ENCODE peak calls at places on chromosome 10, in seven cellular contexts. One of them, this sample, is unnamed.

GRCh38 chr10:29772403-29772802 is 137.6 kb upstream of the SVIL start:
- DNase-seq in HepG2: no peak
- DNase-seq in K562: no peak
- DNase-seq in esophagus muscularis mucosa: no peak
- DNase-seq in transverse colon: no peak
- DNase-seq in A549: no peak
- DNase-seq in stomach: no peak
- DNase-seq in this sample: no peak

GRCh38 chr10:101965075-101965765 is 90.8 kb downstream of the ARMH3 start:
- DNase-seq in HepG2: peak; percentile 10
- DNase-seq in K562: no peak
- DNase-seq in esophagus muscularis mucosa: no peak
- DNase-seq in transverse colon: no peak
- DNase-seq in A549: no peak
- DNase-seq in stomach: no peak
- DNase-seq in this sample: no peak

GRCh38 chr10:125259651-125260050 is 99.3 kb upstream of the CTBP2 start:
- DNase-seq in K562: no peak
- DNase-seq in stomach: no peak
- DNase-seq in HepG2: no peak
- DNase-seq in transverse colon: no peak
- DNase-seq in A549: no peak
- DNase-seq in esophagus muscularis mucosa: peak; percentile 87
- DNase-seq in this sample: no peak

GRCh38 chr10:50594012-50594411 is 29.7 kb downstream of the SGMS1 start:
- DNase-seq in stomach: no peak
- DNase-seq in esophagus muscularis mucosa: no peak
- DNase-seq in transverse colon: no peak
- DNase-seq in A549: peak; percentile 34
- DNase-seq in K562: no peak
- DNase-seq in HepG2: no peak
- DNase-seq in this sample: no peak

GRCh38 chr10:46552526-46553237 is 3.8 kb downstream of the GPRIN2 start:
- DNase-seq in transverse colon: peak; percentile 39
- DNase-seq in esophagus muscularis mucosa: no peak
- DNase-seq in K562: no peak
- DNase-seq in stomach: peak; percentile 24
- DNase-seq in A549: no peak
- DNase-seq in HepG2: no peak
- DNase-seq in this sample: no peak

GRCh38 chr10:120978589-120979252 is 127.6 kb downstream of the WDR11 start:
- DNase-seq in esophagus muscularis mucosa: no peak
- DNase-seq in K562: no peak
- DNase-seq in HepG2: no peak
- DNase-seq in stomach: no peak
- DNase-seq in transverse colon: no peak
- DNase-seq in A549: no peak
- DNase-seq in this sample: no peak

GRCh38 chr10:116190883-116191282 is 82.1 kb downstream of the GFRA1 start:
- DNase-seq in esophagus muscularis mucosa: no peak
- DNase-seq in transverse colon: no peak
- DNase-seq in K562: no peak
- DNase-seq in stomach: no peak
- DNase-seq in A549: no peak
- DNase-seq in HepG2: no peak
- DNase-seq in this sample: no peak

GRCh38 chr10:49502358-49502757 is 36.6 kb downstream of the ERCC6 start:
- DNase-seq in stomach: no peak
- DNase-seq in esophagus muscularis mucosa: no peak
- DNase-seq in K562: no peak
- DNase-seq in HepG2: no peak
- DNase-seq in transverse colon: no peak
- DNase-seq in A549: no peak
- DNase-seq in this sample: no peak

GRCh38 chr10:115163129-115163528 is 70.0 kb downstream of the ATRNL1 start:
- DNase-seq in esophagus muscularis mucosa: no peak
- DNase-seq in K562: no peak
- DNase-seq in stomach: no peak
- DNase-seq in transverse colon: no peak
- DNase-seq in HepG2: no peak
- DNase-seq in A549: no peak
- DNase-seq in this sample: no peak

GRCh38 chr10:132924046-132924952 is 18.1 kb downstream of the CFAP46 start:
- DNase-seq in A549: no peak
- DNase-seq in HepG2: no peak
- DNase-seq in esophagus muscularis mucosa: no peak
- DNase-seq in transverse colon: no peak
- DNase-seq in K562: no peak
- DNase-seq in stomach: no peak
- DNase-seq in this sample: no peak

GRCh38 chr10:8133146-8133545 is 78.7 kb downstream of the GATA3 start:
- DNase-seq in transverse colon: no peak
- DNase-seq in A549: no peak
- DNase-seq in K562: no peak
- DNase-seq in HepG2: no peak
- DNase-seq in stomach: no peak
- DNase-seq in esophagus muscularis mucosa: no peak
- DNase-seq in this sample: no peak

GRCh38 chr10:119642556-119643111 is 8.5 kb upstream of the BAG3 start:
- DNase-seq in HepG2: no peak
- DNase-seq in stomach: no peak
- DNase-seq in esophagus muscularis mucosa: no peak
- DNase-seq in transverse colon: no peak
- DNase-seq in A549: no peak
- DNase-seq in K562: no peak
- DNase-seq in this sample: no peak

GRCh38 chr10:97297556-97298222 is 5.3 kb upstream of the ARHGAP19 start:
- DNase-seq in A549: peak; percentile 21
- DNase-seq in transverse colon: no peak
- DNase-seq in K562: peak; percentile 36
- DNase-seq in esophagus muscularis mucosa: no peak
- DNase-seq in stomach: no peak
- DNase-seq in HepG2: peak; percentile 54
- DNase-seq in this sample: no peak

GRCh38 chr10:48976208-48976607 is 36.6 kb upstream of the LRRC18 start:
- DNase-seq in transverse colon: no peak
- DNase-seq in A549: peak; percentile 32
- DNase-seq in stomach: no peak
- DNase-seq in HepG2: peak; percentile 6
- DNase-seq in K562: peak; percentile 32
- DNase-seq in esophagus muscularis mucosa: no peak
- DNase-seq in this sample: no peak

GRCh38 chr10:11177926-11178453 is 160.3 kb downstream of the CELF2 start:
- DNase-seq in transverse colon: peak; percentile 41
- DNase-seq in HepG2: no peak
- DNase-seq in esophagus muscularis mucosa: no peak
- DNase-seq in A549: no peak
- DNase-seq in K562: peak; percentile 17
- DNase-seq in stomach: no peak
- DNase-seq in this sample: no peak

GRCh38 chr10:130484131-130484911 is 348.1 kb downstream of the GLRX3 start:
- DNase-seq in A549: no peak
- DNase-seq in transverse colon: no peak
- DNase-seq in HepG2: no peak
- DNase-seq in stomach: no peak
- DNase-seq in esophagus muscularis mucosa: no peak
- DNase-seq in K562: no peak
- DNase-seq in this sample: no peak

GRCh38 chr10:124149143-124149542 is 55.7 kb upstream of the CHST15 start:
- DNase-seq in stomach: no peak
- DNase-seq in K562: no peak
- DNase-seq in transverse colon: no peak
- DNase-seq in HepG2: no peak
- DNase-seq in esophagus muscularis mucosa: no peak
- DNase-seq in A549: no peak
- DNase-seq in this sample: no peak
- TF ChIP-seq EP300 in stomach: no peak
- TF ChIP-seq EP300 in K562: no peak
- TF ChIP-seq EP300 in transverse colon: no peak
- TF ChIP-seq EP300 in HepG2: no peak
- TF ChIP-seq EP300 in esophagus muscularis mucosa: no peak
- TF ChIP-seq EP300 in A549: no peak
- TF ChIP-seq EP300 in this sample: no peak

DNA sequence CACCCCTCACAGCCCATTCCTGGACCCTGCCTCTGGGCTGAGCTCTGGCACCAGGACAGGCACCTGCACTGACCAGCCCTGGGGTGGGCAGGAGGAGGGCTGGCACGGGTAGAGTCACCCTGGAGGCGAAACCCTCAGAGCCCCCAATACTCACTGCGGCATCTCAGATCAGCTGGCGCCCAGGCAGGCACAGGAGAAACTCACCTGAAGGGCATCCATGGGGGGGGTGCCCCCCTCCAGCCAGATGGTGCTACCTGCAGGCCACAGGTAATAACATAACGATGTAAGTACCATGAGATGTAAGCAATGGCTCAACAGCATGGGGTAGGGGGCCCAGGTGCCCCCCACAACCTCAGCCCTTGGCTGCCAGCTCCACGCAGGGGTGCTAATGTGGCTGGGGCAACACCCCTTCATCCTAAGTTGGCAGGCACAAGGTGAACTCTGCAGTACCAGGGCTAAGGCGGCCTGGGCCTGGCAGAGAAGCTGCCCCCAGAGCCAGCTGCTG is 12.1 kb upstream of the PYROXD2 start:
- DNase-seq in K562: no peak
- DNase-seq in A549: no peak
- DNase-seq in HepG2: no peak
- DNase-seq in esophagus muscularis mucosa: no peak
- DNase-seq in transverse colon: no peak
- DNase-seq in stomach: no peak
- DNase-seq in this sample: no peak
- H3K4me3 ChIP-seq in K562: no peak overlapping the region
- H3K4me3 ChIP-seq in A549: no peak overlapping the region
- H3K4me3 ChIP-seq in HepG2: no peak overlapping the region
- H3K4me3 ChIP-seq in esophagus muscularis mucosa: no peak overlapping the region
- H3K4me3 ChIP-seq in transverse colon: no peak overlapping the region
- H3K4me3 ChIP-seq in stomach: no peak overlapping the region
- H3K4me3 ChIP-seq in this sample: no peak overlapping the region

DNA sequence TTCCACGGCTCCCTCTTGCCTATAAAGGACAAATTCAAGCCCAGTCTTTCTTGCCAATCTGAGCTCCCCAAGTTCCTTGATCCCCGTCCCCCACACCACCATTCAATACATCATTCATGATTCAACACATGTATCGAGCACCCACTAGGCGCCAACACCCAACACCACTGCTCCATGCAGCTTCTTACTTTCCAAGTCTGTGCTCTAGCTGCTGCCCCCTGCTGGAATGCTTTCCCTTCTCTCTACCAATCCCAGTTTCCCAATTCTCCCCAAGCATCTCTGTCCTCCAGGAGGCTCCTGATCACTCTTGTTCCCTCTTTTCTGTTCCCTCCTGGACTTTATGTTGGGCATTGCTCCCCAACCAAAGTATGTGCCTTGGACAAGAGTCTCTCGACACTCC is 172.6 kb downstream of the NEURL1 start:
- DNase-seq in stomach: no peak
- DNase-seq in transverse colon: no peak
- DNase-seq in HepG2: no peak
- DNase-seq in K562: peak; percentile 33
- DNase-seq in A549: peak; percentile 54
- DNase-seq in esophagus muscularis mucosa: no peak
- DNase-seq in this sample: no peak
- TF ChIP-seq POLR2A in stomach: no peak
- TF ChIP-seq POLR2A in transverse colon: no peak
- TF ChIP-seq POLR2A in HepG2: no peak
- TF ChIP-seq POLR2A in K562: no peak
- TF ChIP-seq POLR2A in A549: no peak
- TF ChIP-seq POLR2A in esophagus muscularis mucosa: no peak
- TF ChIP-seq POLR2A in this sample: no peak

GRCh38 chr10:113610636-113611601 is 52.9 kb downstream of the NRAP start:
- DNase-seq in esophagus muscularis mucosa: no peak
- DNase-seq in stomach: no peak
- DNase-seq in HepG2: no peak
- DNase-seq in A549: no peak
- DNase-seq in transverse colon: no peak
- DNase-seq in K562: peak; percentile 6
- DNase-seq in this sample: no peak
- TF ChIP-seq EP300 in esophagus muscularis mucosa: no peak
- TF ChIP-seq EP300 in stomach: no peak
- TF ChIP-seq EP300 in HepG2: no peak
- TF ChIP-seq EP300 in A549: no peak
- TF ChIP-seq EP300 in transverse colon: no peak
- TF ChIP-seq EP300 in K562: no peak
- TF ChIP-seq EP300 in this sample: no peak

GRCh38 chr10:122276611-122277205 is 5.6 kb downstream of the BTBD16 start:
- DNase-seq in esophagus muscularis mucosa: no peak
- DNase-seq in A549: peak; percentile 71
- DNase-seq in HepG2: peak; percentile 54
- DNase-seq in K562: peak; percentile 58
- DNase-seq in stomach: peak; percentile 21
- DNase-seq in transverse colon: no peak
- DNase-seq in this sample: no peak

GRCh38 chr10:122280977-122281376 is 9.9 kb downstream of the BTBD16 start:
- DNase-seq in stomach: peak; percentile 11
- DNase-seq in A549: no peak
- DNase-seq in K562: no peak
- DNase-seq in transverse colon: no peak
- DNase-seq in esophagus muscularis mucosa: no peak
- DNase-seq in HepG2: no peak
- DNase-seq in this sample: no peak

GRCh38 chr10:122279725-122280141 is 8.6 kb downstream of the BTBD16 start:
- DNase-seq in K562: peak; percentile 38
- DNase-seq in stomach: peak; percentile 34
- DNase-seq in HepG2: peak; percentile 54
- DNase-seq in transverse colon: no peak
- DNase-seq in esophagus muscularis mucosa: no peak
- DNase-seq in A549: peak; percentile 56
- DNase-seq in this sample: no peak

GRCh38 chr10:122280156-122280555 is 9.1 kb downstream of the BTBD16 start:
- DNase-seq in stomach: peak; percentile 14
- DNase-seq in HepG2: no peak
- DNase-seq in A549: no peak
- DNase-seq in K562: no peak
- DNase-seq in esophagus muscularis mucosa: no peak
- DNase-seq in transverse colon: no peak
- DNase-seq in this sample: no peak

GRCh38 chr10:122277737-122278136 is 6.6 kb downstream of the BTBD16 start:
- DNase-seq in stomach: no peak
- DNase-seq in A549: no peak
- DNase-seq in esophagus muscularis mucosa: no peak
- DNase-seq in transverse colon: no peak
- DNase-seq in HepG2: no peak
- DNase-seq in K562: no peak
- DNase-seq in this sample: no peak
- H3K4me3 ChIP-seq in stomach: no peak overlapping the region
- H3K4me3 ChIP-seq in A549: no peak overlapping the region
- H3K4me3 ChIP-seq in esophagus muscularis mucosa: no peak overlapping the region
- H3K4me3 ChIP-seq in transverse colon: no peak overlapping the region
- H3K4me3 ChIP-seq in HepG2: no peak overlapping the region
- H3K4me3 ChIP-seq in K562: no peak overlapping the region
- H3K4me3 ChIP-seq in this sample: no peak overlapping the region

GRCh38 chr10:3811331-3811870 is 26.4 kb upstream of the KLF6 start:
- DNase-seq in A549: no peak
- DNase-seq in K562: no peak
- DNase-seq in stomach: peak; percentile 58
- DNase-seq in transverse colon: peak; percentile 59
- DNase-seq in esophagus muscularis mucosa: peak; percentile 91
- DNase-seq in HepG2: no peak
- DNase-seq in this sample: peak; percentile 55
- TF ChIP-seq POLR2A in A549: no peak
- TF ChIP-seq POLR2A in K562: no peak
- TF ChIP-seq POLR2A in stomach: no peak
- TF ChIP-seq POLR2A in transverse colon: peak; percentile 15
- TF ChIP-seq POLR2A in esophagus muscularis mucosa: no peak
- TF ChIP-seq POLR2A in HepG2: no peak
- TF ChIP-seq POLR2A in this sample: no peak